ENCODE peak calls at places on chromosomes 1 and 21, in four cellular contexts. One of them, this sample, is unnamed.

GRCh38 chr1:26787706-26788514 is at the start of gene PIGV:
- DNase-seq in H1: peak
- DNase-seq in GM12878: no peak
- DNase-seq in K562: peak
- DNase-seq in this sample: peak

GRCh38 chr1:208595745-208596144 is 351.6 kb upstream of the PLXNA2 start:
- DNase-seq in H1: no peak
- DNase-seq in GM12878: no peak
- DNase-seq in K562: no peak
- DNase-seq in this sample: no peak

GRCh38 chr1:206047271-206047670 is 5.7 kb upstream of the RHEX start:
- DNase-seq in H1: no peak
- DNase-seq in GM12878: no peak
- DNase-seq in K562: no peak
- DNase-seq in this sample: no peak

GRCh38 chr1:109298666-109299086 is 8.1 kb downstream of the MYBPHL start:
- DNase-seq in H1: no peak
- DNase-seq in GM12878: no peak
- DNase-seq in K562: peak
- DNase-seq in this sample: peak

GRCh38 chr21:45974073-45975016 is 7.2 kb upstream of the COL6A1 start:
- DNase-seq in H1: peak
- DNase-seq in GM12878: no peak
- DNase-seq in K562: peak
- DNase-seq in this sample: no peak

GRCh38 chr1:213135572-213135971 is 84.5 kb downstream of the RPS6KC1 start:
- DNase-seq in H1: no peak
- DNase-seq in GM12878: no peak
- DNase-seq in K562: no peak
- DNase-seq in this sample: no peak

GRCh38 chr1:25556791-25557476 is 13.5 kb downstream of the LDLRAP1 start:
- DNase-seq in H1: no peak
- DNase-seq in GM12878: no peak
- DNase-seq in K562: no peak
- DNase-seq in this sample: no peak

GRCh38 chr1:205991237-205991636 is 12.0 kb downstream of the RAB7B start:
- DNase-seq in H1: no peak
- DNase-seq in GM12878: no peak
- DNase-seq in K562: no peak
- DNase-seq in this sample: no peak

GRCh38 chr1:41526956-41527561 is 42.6 kb upstream of the EDN2 start:
- DNase-seq in H1: no peak
- DNase-seq in GM12878: no peak
- DNase-seq in K562: no peak
- DNase-seq in this sample: no peak

GRCh38 chr1:236419502-236419901 is 25.4 kb downstream of the EDARADD start:
- DNase-seq in H1: no peak
- DNase-seq in GM12878: no peak
- DNase-seq in K562: no peak
- DNase-seq in this sample: no peak

GRCh38 chr1:39657402-39657801 is 14.5 kb downstream of the NT5C1A start:
- DNase-seq in H1: no peak
- DNase-seq in GM12878: no peak
- DNase-seq in K562: no peak
- DNase-seq in this sample: no peak

GRCh38 chr21:35783686-35784085 is 276.6 kb downstream of the SETD4 start:
- DNase-seq in H1: no peak
- DNase-seq in GM12878: no peak
- DNase-seq in K562: no peak
- DNase-seq in this sample: no peak

GRCh38 chr1:26161408-26162219 is 2.7 kb downstream of the FAM110D start:
- DNase-seq in H1: peak
- DNase-seq in GM12878: no peak
- DNase-seq in K562: peak
- DNase-seq in this sample: no peak

GRCh38 chr1:87334351-87335174 is 5.9 kb downstream of the LMO4 start:
- DNase-seq in H1: peak
- DNase-seq in GM12878: no peak
- DNase-seq in K562: peak
- DNase-seq in this sample: no peak

GRCh38 chr21:25421327-25422028 is 185.8 kb downstream of the MRPL39 start:
- DNase-seq in H1: no peak
- DNase-seq in GM12878: peak
- DNase-seq in K562: no peak
- DNase-seq in this sample: no peak

GRCh38 chr21:25424045-25424444 is 183.2 kb downstream of the MRPL39 start:
- DNase-seq in H1: no peak
- DNase-seq in GM12878: no peak
- DNase-seq in K562: no peak
- DNase-seq in this sample: no peak

GRCh38 chr21:25424674-25425073 is 182.6 kb downstream of the MRPL39 start:
- DNase-seq in H1: no peak
- DNase-seq in GM12878: no peak
- DNase-seq in K562: no peak
- DNase-seq in this sample: no peak

GRCh38 chr21:25422610-25423608 is 184.4 kb downstream of the MRPL39 start:
- DNase-seq in H1: no peak
- DNase-seq in GM12878: no peak
- DNase-seq in K562: no peak
- DNase-seq in this sample: no peak

GRCh38 chr21:25420831-25421230 is 186.4 kb downstream of the MRPL39 start:
- DNase-seq in H1: no peak
- DNase-seq in GM12878: no peak
- DNase-seq in K562: no peak
- DNase-seq in this sample: no peak
- TF ChIP-seq CBX5 in H1: no peak
- TF ChIP-seq CBX5 in GM12878: no peak
- TF ChIP-seq CBX5 in K562: no peak
- TF ChIP-seq CBX5 in this sample: no peak

GRCh38 chr1:53601031-53601745 is 137.8 kb downstream of the GLIS1 start:
- DNase-seq in H1: no peak
- DNase-seq in GM12878: no peak
- DNase-seq in K562: no peak
- DNase-seq in this sample: no peak
- TF ChIP-seq ATF2 in H1: no peak
- TF ChIP-seq ATF2 in GM12878: no peak
- TF ChIP-seq ATF2 in K562: no peak
- TF ChIP-seq ATF2 in this sample: no peak

GRCh38 chr21:21039624-21040023 is 41.4 kb downstream of the NCAM2 start:
- DNase-seq in H1: no peak
- DNase-seq in GM12878: no peak
- DNase-seq in K562: no peak
- DNase-seq in this sample: no peak
- TF ChIP-seq CBX5 in H1: no peak
- TF ChIP-seq CBX5 in GM12878: no peak
- TF ChIP-seq CBX5 in K562: no peak
- TF ChIP-seq CBX5 in this sample: no peak

DNA sequence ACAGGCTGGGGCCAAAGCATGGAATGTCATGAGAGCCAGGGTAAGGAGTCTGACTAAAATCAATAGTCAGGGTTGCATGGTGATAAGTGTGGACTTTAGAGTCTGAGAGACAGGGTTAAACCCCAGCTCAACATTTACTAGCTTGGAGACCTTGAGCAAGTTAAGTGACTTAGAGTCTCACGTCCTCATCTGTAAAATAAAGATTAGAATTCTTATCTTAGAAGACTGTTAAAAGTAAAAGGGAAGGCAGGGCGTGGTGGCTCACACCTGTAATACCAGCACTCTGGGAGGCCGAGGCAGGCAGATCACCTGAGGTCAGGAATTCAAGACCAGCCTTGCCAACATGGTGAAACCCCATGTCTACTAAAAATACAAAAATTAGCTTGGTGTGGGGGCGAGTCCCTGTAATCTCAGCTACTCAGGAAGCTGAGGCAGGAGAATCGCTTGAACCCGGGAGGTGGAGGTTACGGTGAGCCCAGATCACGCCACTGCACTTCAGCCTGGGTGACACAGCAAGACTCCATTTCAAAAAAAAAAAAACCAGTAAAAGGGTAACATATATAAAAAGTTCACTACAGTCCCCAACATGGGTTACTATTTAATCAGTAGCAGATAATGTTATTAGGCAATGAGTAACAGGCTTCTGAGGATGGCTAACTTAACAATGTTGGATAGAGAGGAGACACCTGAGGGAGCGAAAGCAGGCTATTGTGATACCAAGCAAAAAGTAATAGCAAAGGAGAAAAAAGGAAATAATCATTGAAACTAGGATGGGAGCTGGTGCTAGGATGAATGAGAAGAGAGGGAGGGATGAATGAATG is 20.8 kb downstream of the TMCO1 start:
- DNase-seq in H1: no peak
- DNase-seq in GM12878: no peak
- DNase-seq in K562: no peak
- DNase-seq in this sample: peak
- TF ChIP-seq ATF2 in H1: no peak
- TF ChIP-seq ATF2 in GM12878: no peak
- TF ChIP-seq ATF2 in K562: no peak
- TF ChIP-seq ATF2 in this sample: no peak

GRCh38 chr1:50423670-50424000 is 392 bp upstream of the DMRTA2 start:
- DNase-seq in H1: no peak
- DNase-seq in GM12878: no peak
- DNase-seq in K562: no peak
- DNase-seq in this sample: no peak
- TF ChIP-seq CBX5 in H1: no peak
- TF ChIP-seq CBX5 in GM12878: no peak
- TF ChIP-seq CBX5 in K562: no peak
- TF ChIP-seq CBX5 in this sample: no peak

GRCh38 chr1:203133969-203134725 is 6.6 kb downstream of the ADORA1 start:
- DNase-seq in H1: peak
- DNase-seq in GM12878: no peak
- DNase-seq in K562: no peak
- DNase-seq in this sample: no peak
- TF ChIP-seq ATF2 in H1: no peak
- TF ChIP-seq ATF2 in GM12878: no peak
- TF ChIP-seq ATF2 in K562: no peak
- TF ChIP-seq ATF2 in this sample: no peak

GRCh38 chr1:178223289-178223688 is 129.4 kb downstream of the RASAL2 start:
- DNase-seq in H1: no peak
- DNase-seq in GM12878: no peak
- DNase-seq in K562: no peak
- DNase-seq in this sample: no peak
- TF ChIP-seq CBX5 in H1: no peak
- TF ChIP-seq CBX5 in GM12878: no peak
- TF ChIP-seq CBX5 in K562: no peak
- TF ChIP-seq CBX5 in this sample: no peak